ENCODE peak calls at places on chromosomes 5 and 9, in eight cellular contexts. R, X, D, I, M, Z, Y and G are unnamed samples.

GRCh38 chr5:155929081-155929480 is 397.9 kb upstream of the SGCD start:
- DNase-seq in R (no peak), X (peak; percentile 70), D (no peak), I (no peak), M (no peak), Z (no peak), Y (no peak), G (no peak)

GRCh38 chr5:169695025-169695625 is 58.0 kb downstream of the DOCK2 start:
- DNase-seq in R (no peak), X (no peak), D (peak; percentile 91), I (no peak), M (no peak), Z (peak; percentile 49), Y (no peak), G (no peak)

GRCh38 chr5:180627386-180628120 is 21.8 kb downstream of the FLT4 start:
- DNase-seq in R (no peak), X (no peak), D (no peak), I (no peak), M (no peak), Z (no peak), Y (no peak), G (no peak)

GRCh38 chr5:149724130-149724850 is 5.8 kb upstream of the PPARGC1B start:
- DNase-seq in R (no peak), X (no peak), D (no peak), I (no peak), M (no peak), Z (no peak), Y (no peak), G (no peak)

GRCh38 chr9:96025995-96026572 is 150.6 kb downstream of the ERCC6L2 start:
- DNase-seq in R (no peak), X (no peak), D (no peak), I (peak; percentile 91), M (no peak), Z (no peak), Y (no peak), G (peak; percentile 35)

GRCh38 chr5:125257997-125258396 is 511.6 kb upstream of the ZNF608 start:
- DNase-seq in R (no peak), X (no peak), D (no peak), I (no peak), M (no peak), Z (no peak), Y (no peak), G (no peak)

GRCh38 chr5:14011089-14012004 is 66.9 kb upstream of the DNAH5 start:
- DNase-seq in R (peak; percentile 92), X (peak; percentile 87), D (peak; percentile 98), I (peak; percentile 94), M (peak; percentile 86), Z (peak; percentile 94), Y (peak; percentile 92), G (peak; percentile 93)

GRCh38 chr9:5953743-5954707 is 61.4 kb downstream of the RANBP6 start:
- DNase-seq in R (no peak), X (no peak), D (no peak), I (no peak), M (no peak), Z (no peak), Y (no peak), G (no peak)